ENCODE peak calls at places on chromosomes 5 and 9, in seven cellular contexts. One of them, this sample, is unnamed.

GRCh38 chr9:134291452-134291881 is 34.8 kb upstream of the RXRA start:
- DNase-seq in tibial nerve: no peak
- DNase-seq in cardiac muscle cell: no peak
- DNase-seq in HFF-Myc: no peak
- DNase-seq in ascending aorta: no peak
- DNase-seq in GM12865: no peak
- DNase-seq in WERI-Rb-1: no peak
- DNase-seq in this sample: no peak

GRCh38 chr9:126984969-126985368 is 70.4 kb downstream of the RALGPS1 start:
- DNase-seq in cardiac muscle cell: no peak
- DNase-seq in ascending aorta: no peak
- DNase-seq in GM12865: no peak
- DNase-seq in tibial nerve: peak; percentile 17
- DNase-seq in WERI-Rb-1: no peak
- DNase-seq in HFF-Myc: no peak
- DNase-seq in this sample: no peak

GRCh38 chr9:84932915-84933527 is 263.5 kb downstream of the NTRK2 start:
- DNase-seq in WERI-Rb-1: no peak
- DNase-seq in HFF-Myc: no peak
- DNase-seq in cardiac muscle cell: no peak
- DNase-seq in tibial nerve: no peak
- DNase-seq in GM12865: no peak
- DNase-seq in ascending aorta: no peak
- DNase-seq in this sample: no peak

GRCh38 chr5:176545388-176545736 is 3.8 kb upstream of the CDHR2 start:
- DNase-seq in GM12865: no peak
- DNase-seq in HFF-Myc: no peak
- DNase-seq in ascending aorta: no peak
- DNase-seq in tibial nerve: no peak
- DNase-seq in WERI-Rb-1: no peak
- DNase-seq in cardiac muscle cell: no peak
- DNase-seq in this sample: no peak

GRCh38 chr9:79383096-79383495 is 188.7 kb upstream of the TLE4 start:
- DNase-seq in cardiac muscle cell: no peak
- DNase-seq in tibial nerve: no peak
- DNase-seq in HFF-Myc: no peak
- DNase-seq in ascending aorta: no peak
- DNase-seq in GM12865: no peak
- DNase-seq in WERI-Rb-1: no peak
- DNase-seq in this sample: no peak

GRCh38 chr9:22990349-22990748 is 543.7 kb downstream of the DMRTA1 start:
- DNase-seq in cardiac muscle cell: no peak
- DNase-seq in HFF-Myc: no peak
- DNase-seq in ascending aorta: no peak
- DNase-seq in tibial nerve: no peak
- DNase-seq in WERI-Rb-1: no peak
- DNase-seq in GM12865: no peak
- DNase-seq in this sample: no peak

GRCh38 chr5:33420946-33421345 is 19.8 kb upstream of the TARS1 start:
- DNase-seq in HFF-Myc: no peak
- DNase-seq in WERI-Rb-1: no peak
- DNase-seq in cardiac muscle cell: no peak
- DNase-seq in ascending aorta: no peak
- DNase-seq in GM12865: no peak
- DNase-seq in tibial nerve: no peak
- DNase-seq in this sample: no peak

GRCh38 chr9:93143830-93144530 is 9.9 kb upstream of the NINJ1 start:
- DNase-seq in cardiac muscle cell: no peak
- DNase-seq in GM12865: peak; percentile 41
- DNase-seq in HFF-Myc: no peak
- DNase-seq in WERI-Rb-1: no peak
- DNase-seq in ascending aorta: no peak
- DNase-seq in tibial nerve: no peak
- DNase-seq in this sample: no peak

GRCh38 chr5:39648539-39649200 is 223.9 kb upstream of the DAB2 start:
- DNase-seq in HFF-Myc: no peak
- DNase-seq in WERI-Rb-1: no peak
- DNase-seq in GM12865: peak; percentile 4
- DNase-seq in cardiac muscle cell: no peak
- DNase-seq in ascending aorta: no peak
- DNase-seq in tibial nerve: no peak
- DNase-seq in this sample: peak; percentile 60

GRCh38 chr5:172910828-172911627 is 48.2 kb upstream of the RPL26L1 start:
- DNase-seq in WERI-Rb-1: peak; percentile 29
- DNase-seq in tibial nerve: peak; percentile 68
- DNase-seq in HFF-Myc: no peak
- DNase-seq in ascending aorta: peak; percentile 95
- DNase-seq in GM12865: peak; percentile 81
- DNase-seq in cardiac muscle cell: no peak
- DNase-seq in this sample: no peak

GRCh38 chr9:68914751-68915150 is 99.2 kb downstream of the PRKACG start:
- DNase-seq in tibial nerve: no peak
- DNase-seq in cardiac muscle cell: no peak
- DNase-seq in HFF-Myc: no peak
- DNase-seq in ascending aorta: no peak
- DNase-seq in WERI-Rb-1: no peak
- DNase-seq in GM12865: no peak
- DNase-seq in this sample: no peak

GRCh38 chr9:128392302-128393152 is 21.4 kb downstream of the URM1 start:
- DNase-seq in GM12865: no peak
- DNase-seq in WERI-Rb-1: no peak
- DNase-seq in cardiac muscle cell: peak; percentile 28
- DNase-seq in HFF-Myc: no peak
- DNase-seq in tibial nerve: no peak
- DNase-seq in ascending aorta: no peak
- DNase-seq in this sample: no peak

GRCh38 chr5:142782976-142783539 is 12.9 kb downstream of the ARHGAP26 start:
- DNase-seq in WERI-Rb-1: no peak
- DNase-seq in ascending aorta: no peak
- DNase-seq in GM12865: no peak
- DNase-seq in HFF-Myc: no peak
- DNase-seq in cardiac muscle cell: no peak
- DNase-seq in tibial nerve: no peak
- DNase-seq in this sample: no peak

GRCh38 chr5:179132586-179133355 is 72.6 kb downstream of the ZNF354C start:
- DNase-seq in tibial nerve: no peak
- DNase-seq in cardiac muscle cell: no peak
- DNase-seq in GM12865: no peak
- DNase-seq in ascending aorta: no peak
- DNase-seq in HFF-Myc: no peak
- DNase-seq in WERI-Rb-1: no peak
- DNase-seq in this sample: no peak

GRCh38 chr5:109485030-109485429 is 75.3 kb upstream of the PJA2 start:
- DNase-seq in cardiac muscle cell: peak; percentile 58
- DNase-seq in WERI-Rb-1: peak; percentile 71
- DNase-seq in GM12865: no peak
- DNase-seq in tibial nerve: peak; percentile 33
- DNase-seq in ascending aorta: peak; percentile 68
- DNase-seq in HFF-Myc: peak; percentile 11
- DNase-seq in this sample: no peak

GRCh38 chr5:142892021-142892420 is 121.8 kb downstream of the ARHGAP26 start:
- DNase-seq in cardiac muscle cell: no peak
- DNase-seq in WERI-Rb-1: no peak
- DNase-seq in GM12865: no peak
- DNase-seq in ascending aorta: no peak
- DNase-seq in tibial nerve: no peak
- DNase-seq in HFF-Myc: no peak
- DNase-seq in this sample: no peak

GRCh38 chr5:138245717-138246116 is 28.7 kb downstream of the GFRA3 start:
- DNase-seq in WERI-Rb-1: no peak
- DNase-seq in HFF-Myc: no peak
- DNase-seq in GM12865: no peak
- DNase-seq in tibial nerve: peak; percentile 25
- DNase-seq in ascending aorta: no peak
- DNase-seq in cardiac muscle cell: peak; percentile 43
- DNase-seq in this sample: no peak

GRCh38 chr9:124652203-124652992 is 118.7 kb downstream of the NR6A1 start:
- DNase-seq in tibial nerve: no peak
- DNase-seq in ascending aorta: peak; percentile 64
- DNase-seq in WERI-Rb-1: no peak
- DNase-seq in HFF-Myc: peak; percentile 69
- DNase-seq in GM12865: no peak
- DNase-seq in cardiac muscle cell: peak; percentile 60
- DNase-seq in this sample: peak; percentile 81

GRCh38 chr5:103444333-103445038 is 118.1 kb downstream of the NUDT12 start:
- DNase-seq in WERI-Rb-1: no peak
- DNase-seq in cardiac muscle cell: no peak
- DNase-seq in GM12865: peak; percentile 26
- DNase-seq in ascending aorta: no peak
- DNase-seq in tibial nerve: no peak
- DNase-seq in HFF-Myc: no peak
- DNase-seq in this sample: no peak

GRCh38 chr5:103442756-103443155 is 119.8 kb downstream of the NUDT12 start:
- DNase-seq in GM12865: no peak
- DNase-seq in HFF-Myc: no peak
- DNase-seq in WERI-Rb-1: no peak
- DNase-seq in tibial nerve: no peak
- DNase-seq in ascending aorta: no peak
- DNase-seq in cardiac muscle cell: no peak
- DNase-seq in this sample: no peak

GRCh38 chr5:103445426-103446035 is 117.1 kb downstream of the NUDT12 start:
- DNase-seq in ascending aorta: no peak
- DNase-seq in WERI-Rb-1: no peak
- DNase-seq in HFF-Myc: no peak
- DNase-seq in tibial nerve: no peak
- DNase-seq in GM12865: no peak
- DNase-seq in cardiac muscle cell: no peak
- DNase-seq in this sample: no peak

GRCh38 chr5:103439007-103439406 is 123.6 kb downstream of the NUDT12 start:
- DNase-seq in GM12865: no peak
- DNase-seq in WERI-Rb-1: no peak
- DNase-seq in cardiac muscle cell: no peak
- DNase-seq in tibial nerve: no peak
- DNase-seq in HFF-Myc: no peak
- DNase-seq in ascending aorta: no peak
- DNase-seq in this sample: no peak

GRCh38 chr5:103441523-103441922 is 121.1 kb downstream of the NUDT12 start:
- DNase-seq in tibial nerve: no peak
- DNase-seq in cardiac muscle cell: peak; percentile 67
- DNase-seq in ascending aorta: no peak
- DNase-seq in GM12865: no peak
- DNase-seq in WERI-Rb-1: peak; percentile 6
- DNase-seq in HFF-Myc: no peak
- DNase-seq in this sample: no peak
- TF ChIP-seq CTCF in tibial nerve: no peak
- TF ChIP-seq CTCF in cardiac muscle cell: no peak
- TF ChIP-seq CTCF in ascending aorta: no peak
- TF ChIP-seq CTCF in GM12865: peak; percentile 20
- TF ChIP-seq CTCF in WERI-Rb-1: no peak
- TF ChIP-seq CTCF in HFF-Myc: peak; percentile 11
- TF ChIP-seq CTCF in this sample: no peak

GRCh38 chr9:35342221-35342620 is 147.7 kb upstream of the RUSC2 start:
- DNase-seq in WERI-Rb-1: no peak
- DNase-seq in tibial nerve: no peak
- DNase-seq in GM12865: no peak
- DNase-seq in ascending aorta: no peak
- DNase-seq in cardiac muscle cell: no peak
- DNase-seq in HFF-Myc: no peak
- DNase-seq in this sample: no peak
- H3K4me3 ChIP-seq in WERI-Rb-1: no peak overlapping the region
- H3K4me3 ChIP-seq in tibial nerve: no peak overlapping the region
- H3K4me3 ChIP-seq in GM12865: no peak overlapping the region
- H3K4me3 ChIP-seq in ascending aorta: peak overlapping the region; percentile 47
- H3K4me3 ChIP-seq in cardiac muscle cell: no peak overlapping the region
- H3K4me3 ChIP-seq in HFF-Myc: no peak overlapping the region
- H3K4me3 ChIP-seq in this sample: no peak overlapping the region

DNA sequence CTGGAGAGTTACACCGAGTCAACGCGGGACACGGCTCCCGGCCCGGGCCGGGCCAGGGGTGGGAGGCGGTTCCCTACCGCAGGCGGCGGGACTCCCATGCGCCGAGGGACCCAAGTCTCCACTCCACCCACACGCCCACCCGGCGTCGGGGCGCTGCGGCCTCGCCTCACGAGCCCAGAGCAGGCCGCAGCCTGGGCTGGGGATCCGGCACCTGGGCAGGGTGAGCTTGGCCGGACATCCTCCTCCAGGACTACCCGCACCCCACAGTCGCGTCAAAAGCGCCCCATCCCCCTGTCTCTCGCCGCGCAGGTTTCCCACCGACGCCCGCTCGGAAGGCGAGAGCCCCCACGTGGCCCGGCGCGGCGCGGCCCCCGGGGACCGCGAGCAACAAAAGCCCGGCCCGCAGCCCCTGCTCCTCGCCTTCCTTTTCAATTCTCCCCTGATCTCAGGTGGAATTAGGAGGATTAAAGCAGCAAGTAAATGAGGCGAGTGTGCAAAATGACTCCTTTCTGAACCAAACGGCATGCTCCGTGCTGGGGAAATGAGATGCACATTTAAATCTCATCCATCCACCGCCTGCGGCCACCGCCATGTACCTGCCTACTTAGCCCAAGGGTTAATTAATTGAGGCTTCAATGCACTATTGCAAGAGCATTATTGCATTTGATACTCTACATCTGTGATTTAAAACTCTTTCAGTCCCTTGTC is 196.6 kb upstream of the TBCA start:
- DNase-seq in cardiac muscle cell: peak; percentile 43
- DNase-seq in ascending aorta: no peak
- DNase-seq in GM12865: peak; percentile 80
- DNase-seq in tibial nerve: no peak
- DNase-seq in HFF-Myc: no peak
- DNase-seq in WERI-Rb-1: peak; percentile 74
- DNase-seq in this sample: no peak
- TF ChIP-seq CTCF in cardiac muscle cell: no peak
- TF ChIP-seq CTCF in ascending aorta: no peak
- TF ChIP-seq CTCF in GM12865: peak; percentile 70
- TF ChIP-seq CTCF in tibial nerve: no peak
- TF ChIP-seq CTCF in HFF-Myc: peak; percentile 25
- TF ChIP-seq CTCF in WERI-Rb-1: peak; percentile 57
- TF ChIP-seq CTCF in this sample: no peak

DNA sequence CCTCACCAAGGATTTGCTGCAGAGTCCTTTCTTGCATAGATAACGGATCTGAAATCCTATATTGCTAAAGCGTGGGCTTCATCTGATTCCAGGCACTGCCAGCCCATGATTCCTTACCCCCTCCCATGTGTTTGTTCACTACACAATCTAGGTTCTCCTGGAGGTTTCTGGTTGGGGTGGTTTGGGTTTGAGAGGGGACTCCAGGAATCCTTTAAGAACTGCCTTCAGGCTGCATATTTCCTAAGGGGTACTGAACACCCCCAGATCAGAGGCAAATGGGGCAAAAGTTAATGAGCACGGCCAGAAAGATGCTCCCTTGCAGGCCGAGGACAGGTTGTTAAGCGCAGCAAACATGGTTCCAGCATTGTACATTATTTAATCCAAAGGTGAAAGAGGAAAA is 9.8 kb downstream of the NR2F1 start:
- DNase-seq in HFF-Myc: no peak
- DNase-seq in ascending aorta: no peak
- DNase-seq in WERI-Rb-1: no peak
- DNase-seq in cardiac muscle cell: no peak
- DNase-seq in GM12865: no peak
- DNase-seq in tibial nerve: no peak
- DNase-seq in this sample: no peak
- H3K4me3 ChIP-seq in HFF-Myc: no peak overlapping the region
- H3K4me3 ChIP-seq in ascending aorta: no peak overlapping the region
- H3K4me3 ChIP-seq in WERI-Rb-1: no peak overlapping the region
- H3K4me3 ChIP-seq in cardiac muscle cell: no peak overlapping the region
- H3K4me3 ChIP-seq in GM12865: no peak overlapping the region
- H3K4me3 ChIP-seq in tibial nerve: no peak overlapping the region
- H3K4me3 ChIP-seq in this sample: no peak overlapping the region

This sample was measured in kidney epithelial cell.